ENCODE peak calls at places on chromosomes 16 and 17, in six cellular contexts. O is PC-3, D is MM.1S, U is SK-N-SH, G is GM23248, W is HCT116. N is an unnamed sample.

GRCh38 chr17:80802626-80803450 is 188.8 kb upstream of the CHMP6 start:
- DNase-seq in O (no peak), D (no peak), U (no peak), G (no peak), W (no peak), N (no peak)

GRCh38 chr16:68592466-68593337 is 52.4 kb upstream of the CDH3 start:
- DNase-seq in O (peak), D (no peak), U (no peak), G (peak), W (no peak), N (no peak)

GRCh38 chr17:59848778-59849177 is 44.0 kb downstream of the TUBD1 start:
- DNase-seq in O (peak), D (peak), U (no peak), G (peak), W (no peak), N (no peak)

GRCh38 chr17:42895185-42895555 is 5.4 kb upstream of the G6PC1 start:
- DNase-seq in O (peak), D (no peak), U (no peak), G (peak), W (peak), N (no peak)

GRCh38 chr17:33284022-33284421 is 9.1 kb downstream of the ASIC2 start:
- DNase-seq in O (peak), D (no peak), U (no peak), G (peak), W (no peak), N (no peak)

GRCh38 chr17:17782425-17783120 is 54.2 kb downstream of the SREBF1 start:
- DNase-seq in O (peak), D (no peak), U (peak), G (peak), W (no peak), N (peak)

GRCh38 chr17:9389116-9389515 is 186.5 kb downstream of the STX8 start:
- DNase-seq in O (peak), D (peak), U (no peak), G (peak), W (no peak), N (no peak)

GRCh38 chr16:81848306-81848853 is 69.3 kb downstream of the PLCG2 start:
- DNase-seq in O (no peak), D (no peak), U (no peak), G (no peak), W (no peak), N (no peak)

GRCh38 chr16:51327001-51327400 is 175.9 kb upstream of the SALL1 start:
- DNase-seq in O (no peak), D (no peak), U (no peak), G (peak), W (no peak), N (no peak)

GRCh38 chr17:74923538-74924249 is 379 bp upstream of the OTOP2 start:
- DNase-seq in O (peak), D (peak), U (peak), G (peak), W (no peak), N (peak)

GRCh38 chr17:50779747-50780363 is 12.5 kb upstream of the ANKRD40CL start:
- DNase-seq in O (no peak), D (no peak), U (no peak), G (no peak), W (no peak), N (no peak)

GRCh38 chr17:11996722-11997146 is 541 bp downstream of the ZNF18 start:
- DNase-seq in O (peak), D (peak), U (no peak), G (peak), W (peak), N (no peak)

GRCh38 chr17:44097110-44097810 is 26.2 kb downstream of the HDAC5 start:
- DNase-seq in O (peak), D (no peak), U (no peak), G (peak), W (no peak), N (no peak)

GRCh38 chr17:43548689-43549379 is 2.7 kb upstream of the ETV4 start:
- DNase-seq in O (no peak), D (no peak), U (no peak), G (no peak), W (no peak), N (no peak)

GRCh38 chr16:2148714-2149629 is 547 bp downstream of the RAB26 start:
- DNase-seq in O (peak), D (peak), U (peak), G (peak), W (no peak), N (peak)

GRCh38 chr17:6366144-6366755 is 68.7 kb downstream of the AIPL1 start:
- DNase-seq in O (peak), D (no peak), U (no peak), G (peak), W (peak), N (no peak)

GRCh38 chr17:68612228-68612922 is 11.2 kb upstream of the FAM20A start:
- DNase-seq in O (no peak), D (no peak), U (no peak), G (peak), W (no peak), N (no peak)

GRCh38 chr16:46961373-46962353 is 11.8 kb downstream of the DNAJA2 start:
- DNase-seq in O (no peak), D (no peak), U (no peak), G (peak), W (no peak), N (no peak)

DNA sequence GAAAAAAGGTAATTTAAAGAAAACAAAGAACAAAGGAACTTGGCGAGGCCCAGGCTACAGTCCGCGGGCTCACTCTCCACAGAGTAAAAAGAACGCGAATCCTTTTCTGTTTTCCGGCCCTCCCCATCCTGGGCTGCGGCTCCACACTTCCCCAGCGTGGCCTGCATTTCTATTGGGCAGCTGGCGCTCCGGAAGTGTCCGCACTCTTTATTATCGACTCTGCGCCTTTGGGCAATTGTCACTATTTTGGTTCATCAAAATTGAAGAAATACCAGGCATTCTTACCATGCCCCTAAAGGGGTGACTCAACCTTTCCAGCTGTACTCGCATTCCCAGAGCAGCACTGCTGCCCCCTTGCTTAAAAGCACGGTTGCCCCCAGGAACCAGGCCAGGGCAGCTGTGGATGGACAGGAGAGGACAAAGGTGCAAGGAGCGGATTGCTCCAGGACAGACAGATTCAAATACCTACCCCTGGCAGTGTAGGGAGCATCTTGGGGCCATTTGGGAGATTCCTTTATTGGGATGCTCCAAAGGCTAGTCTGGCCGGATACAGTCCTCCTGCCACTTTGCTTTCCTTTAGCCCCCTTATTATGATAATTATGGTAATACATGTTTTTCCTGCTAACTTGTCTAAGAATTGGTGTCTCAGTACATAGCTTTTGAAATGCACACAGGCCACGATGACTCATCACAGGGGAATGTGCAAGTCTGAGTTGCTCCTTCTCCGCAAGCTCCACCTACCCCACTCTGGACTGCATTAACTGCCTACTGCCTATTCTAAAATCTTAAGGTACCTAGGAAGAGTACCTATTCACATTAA is 985 bp upstream of the SLFN12 start:
- DNase-seq in O (peak), D (peak), U (no peak), G (peak), W (peak), N (peak)
- H2AFZ ChIP-seq in O (no peak), D (peak), U (peak), G (peak), W (peak), N (peak)

GRCh38 chr16:77500286-77500598 is 65.4 kb upstream of the ADAMTS18 start:
- DNase-seq in O (no peak), D (no peak), U (no peak), G (no peak), W (no peak), N (no peak)

GRCh38 chr16:77496934-77497333 is 62.1 kb upstream of the ADAMTS18 start:
- DNase-seq in O (no peak), D (no peak), U (no peak), G (peak), W (no peak), N (no peak)

GRCh38 chr16:77501260-77501659 is 66.4 kb upstream of the ADAMTS18 start:
- DNase-seq in O (no peak), D (no peak), U (no peak), G (no peak), W (no peak), N (no peak)

GRCh38 chr16:77502448-77502847 is 67.6 kb upstream of the ADAMTS18 start:
- DNase-seq in O (no peak), D (no peak), U (no peak), G (no peak), W (no peak), N (no peak)

GRCh38 chr16:77499373-77500285 is 64.8 kb upstream of the ADAMTS18 start:
- DNase-seq in O (peak), D (no peak), U (no peak), G (peak), W (no peak), N (no peak)
- TF ChIP-seq EZH2phosphoT487 in O (no peak), D (no peak), U (no peak), G (no peak), W (no peak), N (no peak)

GRCh38 chr17:73613271-73613941 is 30.8 kb downstream of the SDK2 start:
- DNase-seq in O (no peak), D (no peak), U (peak), G (no peak), W (no peak), N (peak)

GRCh38 chr17:73610331-73610911 is 33.8 kb downstream of the SDK2 start:
- DNase-seq in O (no peak), D (no peak), U (no peak), G (no peak), W (no peak), N (no peak)

GRCh38 chr17:73612074-73612473 is 32.2 kb downstream of the SDK2 start:
- DNase-seq in O (no peak), D (no peak), U (no peak), G (no peak), W (no peak), N (no peak)

GRCh38 chr17:73609688-73610210 is 34.5 kb downstream of the SDK2 start:
- DNase-seq in O (no peak), D (no peak), U (no peak), G (no peak), W (no peak), N (no peak)

GRCh38 chr17:73611630-73612029 is 32.6 kb downstream of the SDK2 start:
- DNase-seq in O (no peak), D (no peak), U (no peak), G (no peak), W (no peak), N (no peak)
- H3K9ac ChIP-seq in O (no peak), D (no peak), U (no peak), G (no peak), W (no peak), N (no peak)

DNA sequence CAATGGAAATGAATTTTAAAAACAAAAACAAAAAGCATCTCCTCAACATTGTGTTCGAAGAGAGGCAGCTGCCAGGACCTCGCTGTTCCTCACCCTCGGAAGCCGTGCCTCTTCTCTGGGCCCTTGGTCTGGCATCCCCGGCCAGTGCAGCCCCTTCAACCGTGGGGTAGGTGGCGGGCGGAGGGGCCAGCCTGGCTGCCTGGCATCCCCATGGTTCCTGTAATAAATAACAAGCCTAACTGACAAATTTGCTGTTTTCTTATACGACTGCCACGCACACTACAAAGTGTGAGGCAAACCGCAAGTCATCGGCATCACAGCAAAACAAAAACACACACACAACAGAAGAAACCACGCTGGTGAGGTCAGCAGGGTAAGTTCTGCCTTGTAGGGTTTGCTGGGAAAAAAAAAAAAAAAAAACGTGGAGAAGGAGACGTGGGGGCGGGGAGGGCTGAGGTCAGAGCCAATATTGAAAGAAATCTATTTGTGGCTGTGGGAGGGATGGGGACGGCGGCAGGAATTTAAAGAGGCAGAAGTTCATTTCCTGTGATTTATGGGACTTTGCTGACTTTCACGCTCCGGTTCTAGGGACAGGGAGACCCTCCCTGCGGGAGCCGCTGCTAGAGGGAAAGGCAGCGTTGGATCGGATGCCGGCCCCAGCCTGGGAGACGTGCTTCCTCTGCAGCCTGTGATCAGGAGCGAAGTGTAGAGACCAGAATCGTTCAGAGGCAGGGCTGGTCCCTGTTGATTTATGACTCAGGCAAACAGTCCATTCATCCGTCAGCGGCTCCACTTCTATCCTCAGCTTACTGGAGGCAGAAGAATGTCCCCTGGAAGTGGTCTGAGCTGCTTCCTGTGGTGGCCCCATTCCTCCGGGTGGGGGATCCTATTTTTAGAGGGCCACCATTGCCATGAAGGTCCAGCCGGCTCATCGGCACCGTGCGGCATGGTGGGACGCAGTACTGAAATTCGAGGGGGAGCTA is 162.8 kb downstream of the FOXL1 start:
- DNase-seq in O (peak), D (no peak), U (no peak), G (peak), W (no peak), N (peak)
- H2AFZ ChIP-seq in O (peak), D (no peak), U (peak), G (peak), W (no peak), N (peak)

GRCh38 chr17:45147581-45148182 is 593 bp upstream of the HEXIM1 start:
- DNase-seq in O (peak), D (peak), U (no peak), G (peak), W (peak), N (peak)
- TF ChIP-seq EZH2phosphoT487 in O (no peak), D (no peak), U (no peak), G (no peak), W (no peak), N (no peak)

N was measured in neural progenitor cell.